ENCODE peak calls at places on chromosome 22, in eight cellular contexts. C is gastrocnemius medialis, T is GM12864, K is HCT116, W is neural crest cell, I is tibial nerve, F is fibroblast of the aortic adventitia, Q is heart left ventricle. R is an unnamed sample.

GRCh38 chr22:28142361-28142801 is 223.3 kb upstream of the PITPNB start:
- DNase-seq in C (peak), I (no peak), F (peak), W (no peak), Q (no peak), K (no peak), T (no peak), R (peak)

GRCh38 chr22:19974233-19974861 is 32.7 kb upstream of the TXNRD2 start:
- DNase-seq in I (no peak), W (peak), Q (no peak), F (peak), K (peak), T (no peak), C (no peak), R (peak)

GRCh38 chr22:35451602-35452001 is 51.7 kb downstream of the MCM5 start:
- DNase-seq in T (no peak), K (no peak), Q (no peak), I (no peak), C (no peak), F (no peak), W (no peak), R (no peak)

GRCh38 chr22:23772315-23773246 is at the start of gene MMP11:
- DNase-seq in Q (peak), K (no peak), F (peak), C (no peak), T (no peak), W (peak), I (no peak), R (no peak)

GRCh38 chr22:48250286-48250895 is 1487.9 kb downstream of the TBC1D22A start:
- DNase-seq in F (no peak), C (no peak), I (no peak), Q (no peak), T (no peak), W (no peak), K (no peak), R (no peak)

GRCh38 chr22:28006271-28006670 is 87.2 kb upstream of the PITPNB start:
- DNase-seq in I (no peak), W (no peak), C (no peak), Q (no peak), F (peak), T (no peak), K (no peak), R (no peak)

GRCh38 chr22:30453731-30454510 is 17.9 kb downstream of the SEC14L3 start:
- DNase-seq in T (no peak), C (no peak), I (no peak), F (no peak), K (no peak), Q (no peak), W (no peak), R (no peak)

GRCh38 chr22:41563051-41563711 is 2.4 kb downstream of the CSDC2 start:
- DNase-seq in I (no peak), F (peak), K (no peak), W (no peak), Q (peak), T (no peak), C (no peak), R (peak)

GRCh38 chr22:40058265-40058664 is 63.5 kb downstream of the FAM83F start:
- DNase-seq in F (no peak), K (no peak), W (no peak), I (no peak), Q (peak), C (peak), T (no peak), R (no peak)

GRCh38 chr22:35172452-35172851 is 84.8 kb upstream of the HMGXB4 start:
- DNase-seq in T (no peak), K (no peak), Q (no peak), F (no peak), I (no peak), C (no peak), W (no peak), R (no peak)

GRCh38 chr22:30718938-30719337 is 24.3 kb downstream of the OSBP2 start:
- DNase-seq in K (no peak), T (no peak), I (no peak), Q (no peak), W (no peak), C (no peak), F (no peak), R (no peak)

GRCh38 chr22:33111491-33111890 is 53.3 kb upstream of the SYN3 start:
- DNase-seq in Q (no peak), F (no peak), C (no peak), K (no peak), I (no peak), T (no peak), W (no peak), R (no peak)

GRCh38 chr22:24693359-24693758 is 81.2 kb downstream of the PIWIL3 start:
- DNase-seq in C (no peak), K (no peak), Q (no peak), F (no peak), I (no peak), T (no peak), W (no peak), R (no peak)

GRCh38 chr22:30717331-30717921 is 22.8 kb downstream of the OSBP2 start:
- DNase-seq in T (no peak), I (no peak), K (peak), C (no peak), W (no peak), Q (no peak), F (peak), R (peak)

GRCh38 chr22:48881326-48881980 is 946.2 kb downstream of the BRD1 start:
- DNase-seq in T (no peak), F (no peak), W (no peak), Q (no peak), K (no peak), I (no peak), C (no peak), R (no peak)

GRCh38 chr22:32836286-32836859 is 34.9 kb downstream of the TIMP3 start:
- DNase-seq in K (no peak), I (no peak), Q (no peak), W (no peak), T (no peak), C (no peak), F (peak), R (no peak)

DNA sequence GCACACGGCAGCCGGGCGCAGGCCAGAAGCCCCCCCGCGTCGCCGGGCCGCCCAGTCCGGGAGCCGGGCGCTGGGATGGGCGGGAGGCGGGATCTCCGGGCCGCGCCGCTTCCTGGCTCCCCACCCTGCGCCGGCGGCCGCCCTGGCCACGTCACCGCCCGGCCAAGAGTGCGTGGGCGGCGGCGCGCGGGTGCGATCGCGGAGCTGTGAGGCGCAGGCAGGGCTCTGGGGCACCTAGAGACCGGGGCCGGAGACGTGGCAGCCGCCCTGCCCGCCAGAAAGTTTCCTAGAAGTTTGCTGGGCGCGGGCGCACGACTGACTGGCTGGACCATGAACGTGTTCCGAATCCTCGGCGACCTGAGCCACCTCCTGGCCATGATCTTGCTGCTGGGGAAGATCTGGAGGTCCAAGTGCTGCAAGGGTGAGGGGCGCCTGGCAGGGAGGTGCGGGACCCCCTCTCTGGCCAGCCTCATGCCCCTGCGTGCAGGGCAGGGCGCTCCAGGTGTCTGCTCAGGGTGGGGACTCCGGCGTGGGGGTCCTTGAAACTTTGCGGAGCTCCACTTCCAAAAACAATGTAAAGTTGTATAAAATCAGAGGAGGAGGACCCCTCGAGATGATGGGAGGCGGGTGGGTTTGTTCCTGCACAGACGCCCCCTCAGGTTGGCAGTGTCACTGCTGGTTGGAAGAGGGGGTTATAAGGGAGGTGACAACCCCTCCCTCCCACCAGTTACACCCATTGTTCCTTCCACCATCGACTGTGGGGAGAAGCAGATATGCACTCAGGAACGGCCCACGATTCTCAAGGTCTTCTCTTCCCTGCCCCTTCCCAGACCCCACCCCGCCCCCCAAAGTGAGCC is at the start of gene KDELR3:
- DNase-seq in K (peak), F (peak), T (no peak), C (no peak), I (peak), W (no peak), Q (peak), R (peak)
- TF ChIP-seq CTCF in K (peak), F (peak), T (peak), C (no peak), I (peak), W (peak), Q (no peak), R (peak)

DNA sequence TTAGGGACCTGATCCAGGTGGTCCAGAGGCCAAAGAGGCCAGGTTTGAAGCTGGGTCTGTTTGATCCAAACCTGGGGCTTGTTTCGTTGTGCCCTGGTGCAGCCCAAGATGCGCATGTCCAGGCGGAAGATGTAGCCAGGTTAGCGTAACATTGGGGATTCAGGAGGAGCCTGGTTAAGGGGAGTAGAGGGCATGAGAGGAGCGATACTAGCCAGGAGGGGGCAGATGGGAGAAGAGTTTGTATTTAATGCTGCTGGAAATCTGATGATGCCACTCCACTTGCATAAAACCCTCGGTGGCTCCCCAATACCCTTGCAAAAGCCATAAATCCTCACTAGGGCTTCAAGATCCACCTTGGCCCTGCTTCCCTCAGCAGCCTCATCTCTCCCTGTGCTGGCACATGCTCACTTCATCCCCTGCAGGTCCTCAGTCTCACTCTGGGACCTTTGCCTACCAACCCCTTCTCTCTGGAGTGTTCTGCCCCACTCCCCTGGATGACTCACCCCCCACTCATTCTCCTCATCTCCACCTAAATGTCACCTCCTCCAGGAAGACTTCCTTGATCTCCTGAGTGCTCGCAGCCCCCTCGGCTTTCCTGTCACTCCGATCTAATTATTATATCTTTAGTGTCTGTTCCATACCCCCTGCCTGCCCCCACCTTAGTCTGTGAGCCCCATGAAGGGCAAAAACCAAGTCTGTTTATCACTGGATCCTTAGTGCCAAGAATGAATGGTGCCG is 95.9 kb downstream of the MIAT start:
- DNase-seq in W (no peak), T (no peak), C (no peak), I (no peak), K (no peak), F (no peak), Q (no peak), R (no peak)
- TF ChIP-seq CTCF in W (no peak), T (no peak), C (no peak), I (no peak), K (peak), F (no peak), Q (no peak), R (peak)

GRCh38 chr22:44085743-44086741 is 61.9 kb downstream of the PARVB start:
- DNase-seq in T (peak), C (peak), F (peak), Q (peak), W (no peak), I (no peak), K (peak), R (peak)
- TF ChIP-seq CTCF in T (peak), C (peak), F (peak), Q (peak), W (peak), I (no peak), K (peak), R (peak)

GRCh38 chr22:45757068-45757467 is 85.4 kb downstream of the ATXN10 start:
- DNase-seq in W (no peak), F (peak), K (no peak), C (no peak), Q (no peak), I (no peak), T (no peak), R (no peak)
- TF ChIP-seq CTCF in W (no peak), F (peak), K (no peak), C (no peak), Q (no peak), I (peak), T (no peak), R (no peak)

DNA sequence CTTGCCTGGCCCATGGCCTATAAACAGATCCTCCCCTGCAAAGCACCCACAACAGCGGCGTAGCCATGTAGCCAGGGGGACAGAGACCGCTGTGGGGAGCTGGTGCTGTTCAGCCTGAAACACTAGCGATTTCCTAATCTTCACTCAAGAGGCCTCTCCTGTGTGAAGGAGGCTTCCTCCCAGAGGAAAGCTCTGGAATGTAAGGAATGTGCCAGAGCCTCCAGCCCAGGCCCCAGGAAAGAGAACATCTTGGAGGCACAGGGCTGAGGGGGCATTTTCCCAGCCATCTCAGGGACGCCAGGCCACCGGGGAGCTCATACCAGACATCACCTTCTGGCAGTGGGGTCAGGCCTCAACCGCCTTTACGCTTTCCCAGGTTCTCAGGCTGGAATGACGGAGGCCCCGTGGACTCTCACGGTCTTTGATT is 24.0 kb downstream of the MIAT start:
- DNase-seq in I (no peak), F (peak), W (no peak), Q (no peak), K (no peak), T (no peak), C (no peak), R (peak)
- TF ChIP-seq CTCF in I (no peak), F (no peak), W (no peak), Q (no peak), K (no peak), T (no peak), C (no peak), R (no peak)